ENCODE peak calls at places on chromosome 15, in seven cellular contexts. H is endothelial cell; I is mucosa of descending colon; Y is NCI-H446; S is T-helper 9 cell; L is activated CD8-positive, alpha-beta memory T cell treated with anti-CD3 and anti-CD28 coated beads, Interleukin-2, amount 50 U/mL, for 4 hours; N is ELF-1. Q is an unnamed sample.

GRCh38 chr15:41417418-41417811 is 520 bp downstream of the RTF1 start:
- DNase-seq in L (no peak), N (no peak), I (peak), Y (no peak), H (no peak), S (peak), Q (peak)

GRCh38 chr15:84081391-84082168 is 154.0 kb upstream of the GOLGA6L4 start:
- DNase-seq in L (no peak), Y (no peak), N (no peak), I (no peak), S (no peak), H (no peak), Q (no peak)

GRCh38 chr15:96340611-96341464 is 10.3 kb downstream of the NR2F2 start:
- DNase-seq in Y (peak), L (no peak), N (peak), S (no peak), I (peak), H (peak), Q (no peak)

GRCh38 chr15:33008284-33009011 is 186.1 kb downstream of the FMN1 start:
- DNase-seq in H (no peak), N (no peak), L (no peak), I (no peak), S (no peak), Y (no peak), Q (no peak)

GRCh38 chr15:64146041-64146440 is 5.5 kb upstream of the SNX22 start:
- DNase-seq in Y (no peak), H (no peak), N (no peak), I (no peak), L (no peak), S (no peak), Q (no peak)

GRCh38 chr15:82044373-82045178 is 1.2 kb downstream of the MEX3B start:
- DNase-seq in I (peak), H (peak), N (peak), S (peak), Y (no peak), L (peak), Q (peak)

GRCh38 chr15:74725845-74726773 is 781 bp upstream of the CYP1A1 start:
- DNase-seq in Y (no peak), S (peak), N (peak), H (peak), I (peak), L (peak), Q (peak)

GRCh38 chr15:75620776-75621536 is 4.6 kb downstream of the SNUPN start:
- DNase-seq in L (no peak), S (no peak), I (peak), N (no peak), Y (no peak), H (no peak), Q (no peak)

GRCh38 chr15:66515901-66516322 is 10.8 kb downstream of the ZWILCH start:
- DNase-seq in N (no peak), I (no peak), Y (no peak), H (no peak), S (no peak), L (no peak), Q (no peak)

GRCh38 chr15:39998511-39998910 is 40.5 kb downstream of the SRP14 start:
- DNase-seq in I (no peak), N (no peak), S (no peak), Y (no peak), H (no peak), L (no peak), Q (no peak)